ENCODE peak calls at places on chromosomes 1 and 21, in five cellular contexts. One of them, this sample, is unnamed.

GRCh38 chr21:40851749-40852148 is 4.8 kb upstream of the DSCAM start:
- DNase-seq in HepG2: no peak
- DNase-seq in K562: no peak
- DNase-seq in GM12878: no peak
- DNase-seq in HCT116: no peak
- DNase-seq in this sample: no peak

GRCh38 chr1:99600782-99601181 is 45.1 kb upstream of the PALMD start:
- DNase-seq in HCT116: no peak
- DNase-seq in GM12878: no peak
- DNase-seq in HepG2: peak; percentile 66
- DNase-seq in K562: no peak
- DNase-seq in this sample: no peak

GRCh38 chr1:162405800-162406199 is 6.1 kb downstream of the SH2D1B start:
- DNase-seq in HCT116: no peak
- DNase-seq in GM12878: no peak
- DNase-seq in K562: no peak
- DNase-seq in HepG2: peak; percentile 12
- DNase-seq in this sample: no peak

GRCh38 chr1:41360074-41361027 is 883 bp upstream of the FOXO6 start:
- DNase-seq in HepG2: no peak
- DNase-seq in GM12878: no peak
- DNase-seq in K562: no peak
- DNase-seq in HCT116: no peak
- DNase-seq in this sample: peak; percentile 85

GRCh38 chr21:42653492-42654061 is at the start of gene PDE9A:
- DNase-seq in HCT116: no peak
- DNase-seq in K562: peak; percentile 79
- DNase-seq in HepG2: no peak
- DNase-seq in GM12878: no peak
- DNase-seq in this sample: no peak

GRCh38 chr21:37546299-37546908 is 179.8 kb downstream of the DYRK1A start:
- DNase-seq in K562: no peak
- DNase-seq in HepG2: no peak
- DNase-seq in HCT116: no peak
- DNase-seq in GM12878: no peak
- DNase-seq in this sample: no peak

GRCh38 chr1:27574871-27575831 is 28.8 kb downstream of the AHDC1 start:
- DNase-seq in GM12878: no peak
- DNase-seq in HCT116: no peak
- DNase-seq in HepG2: no peak
- DNase-seq in K562: peak; percentile 69
- DNase-seq in this sample: no peak

GRCh38 chr21:42614811-42615342 is 38.5 kb upstream of the PDE9A start:
- DNase-seq in GM12878: no peak
- DNase-seq in HepG2: peak; percentile 76
- DNase-seq in HCT116: no peak
- DNase-seq in K562: no peak
- DNase-seq in this sample: peak; percentile 67

GRCh38 chr1:26694185-26694572 is 1.6 kb upstream of the ARID1A start:
- DNase-seq in K562: no peak
- DNase-seq in GM12878: no peak
- DNase-seq in HepG2: no peak
- DNase-seq in HCT116: no peak
- DNase-seq in this sample: no peak

GRCh38 chr1:4656533-4657140 is 2.2 kb downstream of the AJAP1 start:
- DNase-seq in HCT116: no peak
- DNase-seq in HepG2: no peak
- DNase-seq in GM12878: no peak
- DNase-seq in K562: no peak
- DNase-seq in this sample: no peak

GRCh38 chr1:21623411-21623961 is 45.7 kb downstream of the RAP1GAP start:
- DNase-seq in HCT116: no peak
- DNase-seq in K562: no peak
- DNase-seq in GM12878: no peak
- DNase-seq in HepG2: peak; percentile 93
- DNase-seq in this sample: no peak

GRCh38 chr1:108644984-108645383 is 15.9 kb downstream of the HENMT1 start:
- DNase-seq in HepG2: no peak
- DNase-seq in GM12878: no peak
- DNase-seq in HCT116: no peak
- DNase-seq in K562: no peak
- DNase-seq in this sample: no peak

GRCh38 chr1:1084372-1085170 is 10.5 kb upstream of the RNF223 start:
- DNase-seq in GM12878: no peak
- DNase-seq in K562: no peak
- DNase-seq in HCT116: no peak
- DNase-seq in HepG2: no peak
- DNase-seq in this sample: no peak

GRCh38 chr1:44327679-44328491 is 27.2 kb downstream of the ERI3 start:
- DNase-seq in HCT116: peak; percentile 96
- DNase-seq in K562: peak; percentile 30
- DNase-seq in GM12878: no peak
- DNase-seq in HepG2: peak; percentile 86
- DNase-seq in this sample: peak; percentile 44

GRCh38 chr21:44794031-44794374 is 7.6 kb downstream of the UBE2G2 start:
- DNase-seq in HepG2: no peak
- DNase-seq in K562: no peak
- DNase-seq in GM12878: no peak
- DNase-seq in HCT116: no peak
- DNase-seq in this sample: no peak

GRCh38 chr1:19705464-19705863 is 40.8 kb downstream of the HTR6 start:
- DNase-seq in GM12878: no peak
- DNase-seq in HepG2: no peak
- DNase-seq in HCT116: no peak
- DNase-seq in K562: no peak
- DNase-seq in this sample: no peak

GRCh38 chr1:20785907-20786309 is 1.2 kb downstream of the HP1BP3 start:
- DNase-seq in K562: no peak
- DNase-seq in HepG2: peak; percentile 10
- DNase-seq in GM12878: no peak
- DNase-seq in HCT116: no peak
- DNase-seq in this sample: no peak

GRCh38 chr1:32180186-32181060 is 948 bp downstream of the TXLNA start:
- DNase-seq in GM12878: no peak
- DNase-seq in HepG2: peak; percentile 18
- DNase-seq in K562: peak; percentile 65
- DNase-seq in HCT116: no peak
- DNase-seq in this sample: peak; percentile 23

GRCh38 chr1:12436817-12437599 is 181.0 kb downstream of the DHRS3 start:
- DNase-seq in K562: peak; percentile 42
- DNase-seq in HepG2: peak; percentile 69
- DNase-seq in HCT116: no peak
- DNase-seq in GM12878: no peak
- DNase-seq in this sample: no peak

GRCh38 chr21:19463966-19464365 is 1060.4 kb upstream of the TMPRSS15 start:
- DNase-seq in GM12878: no peak
- DNase-seq in HCT116: no peak
- DNase-seq in HepG2: no peak
- DNase-seq in K562: no peak
- DNase-seq in this sample: no peak

GRCh38 chr1:161420763-161421455 is 53.2 kb upstream of the CFAP126 start:
- DNase-seq in HCT116: peak; percentile 69
- DNase-seq in GM12878: no peak
- DNase-seq in K562: no peak
- DNase-seq in HepG2: no peak
- DNase-seq in this sample: no peak

GRCh38 chr1:47681735-47682134 is 243.9 kb downstream of the FOXD2 start:
- DNase-seq in HepG2: no peak
- DNase-seq in HCT116: no peak
- DNase-seq in K562: no peak
- DNase-seq in GM12878: no peak
- DNase-seq in this sample: no peak

GRCh38 chr1:1397839-1398523 is 1.2 kb downstream of the CCNL2 start:
- DNase-seq in K562: no peak
- DNase-seq in HepG2: peak; percentile 39
- DNase-seq in GM12878: no peak
- DNase-seq in HCT116: no peak
- DNase-seq in this sample: no peak

GRCh38 chr21:45838636-45839035 is 142.9 kb upstream of the COL6A1 start:
- DNase-seq in HCT116: no peak
- DNase-seq in GM12878: no peak
- DNase-seq in HepG2: no peak
- DNase-seq in K562: no peak
- DNase-seq in this sample: no peak
- TF ChIP-seq JUND in HCT116: no peak
- TF ChIP-seq JUND in GM12878: no peak
- TF ChIP-seq JUND in HepG2: no peak
- TF ChIP-seq JUND in K562: no peak
- TF ChIP-seq JUND in this sample: no peak

DNA sequence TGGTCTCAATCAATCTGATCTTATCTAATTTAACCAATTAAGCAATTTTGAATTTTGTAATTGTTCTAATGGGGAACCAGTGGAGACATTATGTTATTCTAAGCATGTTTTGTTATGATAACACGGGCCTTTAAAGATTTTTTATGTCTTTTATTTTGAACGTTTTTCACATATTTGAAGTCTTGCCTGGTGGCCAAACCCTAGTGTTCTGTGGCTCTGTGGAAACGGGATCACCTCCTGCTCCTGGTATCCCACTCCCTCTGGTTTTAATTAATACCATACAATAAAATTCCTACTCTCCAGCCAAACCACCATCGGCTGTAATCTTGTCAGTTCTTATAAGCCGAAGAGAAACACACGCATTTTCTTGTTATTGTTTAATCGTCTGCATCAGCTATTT is 22.9 kb upstream of the LMO4 start:
- DNase-seq in K562: no peak
- DNase-seq in GM12878: no peak
- DNase-seq in HCT116: no peak
- DNase-seq in HepG2: no peak
- DNase-seq in this sample: no peak
- TF ChIP-seq JUND in K562: no peak
- TF ChIP-seq JUND in GM12878: no peak
- TF ChIP-seq JUND in HCT116: no peak
- TF ChIP-seq JUND in HepG2: no peak
- TF ChIP-seq JUND in this sample: no peak

DNA sequence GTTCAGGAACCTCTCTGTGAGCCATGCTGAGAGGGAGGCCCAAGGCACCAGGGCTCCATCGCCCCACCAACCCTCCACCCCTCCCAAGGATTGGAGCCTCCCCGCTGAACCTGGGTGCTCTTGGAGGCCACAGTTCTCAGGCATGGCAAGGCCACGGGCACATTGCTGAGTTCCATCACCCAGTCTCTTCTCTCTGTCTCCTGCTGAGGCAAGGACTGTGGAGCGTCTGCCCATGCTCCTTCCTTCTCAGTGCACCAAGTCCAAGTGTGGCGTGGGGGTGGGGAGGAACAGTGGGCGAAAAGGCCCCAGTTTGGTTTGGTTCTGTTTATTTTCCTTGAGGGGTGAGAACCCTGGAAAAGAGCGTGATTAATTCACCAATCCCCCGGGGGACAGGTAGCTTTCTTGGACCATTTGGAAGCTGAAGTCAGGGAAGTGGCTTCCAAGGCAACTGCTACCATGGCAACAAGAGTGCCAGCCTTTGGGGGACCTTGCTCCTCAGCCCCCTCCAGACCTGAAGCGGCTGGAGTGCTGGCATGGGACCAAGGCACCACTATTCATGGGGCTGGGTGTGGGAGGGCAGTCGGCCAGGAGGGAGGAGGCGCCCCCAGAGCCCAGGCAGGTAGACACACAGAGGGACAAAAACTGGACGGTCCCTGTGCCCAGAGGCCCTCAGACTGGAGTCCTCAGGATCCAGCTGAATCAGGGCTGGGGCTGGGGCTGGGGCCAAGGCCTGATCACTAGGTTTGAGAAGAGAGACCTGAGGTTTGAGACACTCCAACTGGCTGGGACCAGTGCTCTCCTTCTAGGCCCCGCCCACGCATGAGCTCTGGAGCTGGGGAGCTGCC is 3.0 kb upstream of the KNCN start:
- DNase-seq in GM12878: no peak
- DNase-seq in HepG2: no peak
- DNase-seq in K562: peak; percentile 49
- DNase-seq in HCT116: no peak
- DNase-seq in this sample: no peak
- TF ChIP-seq JUND in GM12878: no peak
- TF ChIP-seq JUND in HepG2: no peak
- TF ChIP-seq JUND in K562: no peak
- TF ChIP-seq JUND in HCT116: no peak
- TF ChIP-seq JUND in this sample: no peak

DNA sequence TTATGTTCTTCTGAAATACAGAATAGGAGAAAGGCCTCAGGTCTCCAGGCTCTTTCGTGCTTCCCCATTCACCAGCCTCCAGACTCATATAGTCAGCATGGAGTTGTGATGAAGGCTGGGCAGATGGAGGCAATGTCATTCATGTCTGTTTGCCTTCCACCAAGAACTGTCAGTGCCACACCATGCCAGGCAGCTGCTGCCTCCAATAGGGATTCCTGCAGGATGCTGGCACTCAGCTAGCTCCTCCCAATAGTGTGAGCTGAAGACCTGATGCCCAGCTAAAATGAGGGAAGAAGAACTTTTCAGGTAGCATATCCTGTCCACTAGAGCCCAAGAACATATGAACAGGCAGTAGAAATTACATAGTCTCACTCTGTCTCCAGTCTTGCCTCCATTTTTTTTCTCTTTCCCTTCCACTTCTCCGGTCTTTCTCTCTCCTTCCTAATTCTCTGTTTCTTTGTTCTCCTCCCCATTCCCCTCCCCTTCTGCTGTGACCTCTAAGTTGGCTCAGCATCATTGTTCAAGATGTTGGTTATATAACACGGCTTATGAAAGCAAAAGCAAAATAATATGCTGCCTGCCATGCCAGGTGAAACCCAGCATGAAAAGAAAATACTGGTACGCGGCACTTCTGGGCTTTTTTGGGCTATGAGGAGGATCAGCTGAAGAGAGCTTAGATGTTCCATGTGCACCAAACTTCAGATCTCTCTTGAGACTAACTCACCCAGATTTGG is 17.3 kb downstream of the GLUL start:
- DNase-seq in GM12878: no peak
- DNase-seq in HCT116: no peak
- DNase-seq in HepG2: no peak
- DNase-seq in K562: no peak
- DNase-seq in this sample: no peak
- TF ChIP-seq JUND in GM12878: no peak
- TF ChIP-seq JUND in HCT116: no peak
- TF ChIP-seq JUND in HepG2: no peak
- TF ChIP-seq JUND in K562: no peak
- TF ChIP-seq JUND in this sample: no peak

DNA sequence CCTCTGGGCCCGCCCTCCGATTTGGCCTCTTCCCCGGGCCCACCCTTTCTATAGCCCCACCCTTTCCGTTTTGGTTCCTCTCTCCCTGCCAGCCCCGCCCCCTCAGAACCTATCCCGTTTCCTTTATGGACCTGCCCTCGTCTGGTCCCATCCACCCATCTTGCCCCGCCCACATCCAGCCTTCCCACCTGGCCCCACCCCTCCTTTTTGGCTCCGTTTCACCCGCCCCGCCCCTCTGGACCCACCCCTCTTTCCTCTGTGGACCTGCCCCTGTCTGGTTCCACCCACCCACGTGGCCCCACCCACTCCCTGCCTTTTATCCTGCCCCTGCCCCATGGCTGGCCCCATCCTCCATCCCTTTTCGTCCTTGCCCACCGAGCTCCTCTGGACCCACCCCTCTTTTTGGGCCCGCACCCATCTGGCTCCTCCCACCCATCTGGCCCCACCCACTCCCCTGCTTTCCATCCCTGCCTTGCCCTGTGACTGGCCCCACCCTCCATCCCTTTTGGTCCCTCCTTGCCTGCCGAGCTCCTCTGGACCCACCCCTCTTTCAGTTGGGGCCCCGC is 177.2 kb downstream of the CAMTA1 start:
- DNase-seq in K562: peak; percentile 87
- DNase-seq in HepG2: no peak
- DNase-seq in GM12878: peak; percentile 20
- DNase-seq in HCT116: peak; percentile 80
- DNase-seq in this sample: no peak
- TF ChIP-seq JUND in K562: no peak
- TF ChIP-seq JUND in HepG2: no peak
- TF ChIP-seq JUND in GM12878: no peak
- TF ChIP-seq JUND in HCT116: no peak
- TF ChIP-seq JUND in this sample: no peak

This sample was measured in T47D.